ENCODE peak calls at places on chromosomes 1 and 21, in six cellular contexts. One of them, this sample, is unnamed.

GRCh38 chr1:87642581-87643129 is 314.0 kb downstream of the LMO4 start:
- DNase-seq in uterus: no peak
- DNase-seq in sciatic nerve: no peak
- DNase-seq in activated CD4-positive, alpha-beta T cell treated with anti-CD3 and anti-CD28 coated beads for 24 hours: no peak
- DNase-seq in body of pancreas: no peak
- DNase-seq in mucosa of gallbladder: no peak
- DNase-seq in this sample: no peak

GRCh38 chr1:4071675-4072074 is 171.6 kb upstream of the C1orf174 start:
- DNase-seq in uterus: no peak
- DNase-seq in sciatic nerve: no peak
- DNase-seq in activated CD4-positive, alpha-beta T cell treated with anti-CD3 and anti-CD28 coated beads for 24 hours: no peak
- DNase-seq in body of pancreas: peak
- DNase-seq in mucosa of gallbladder: no peak
- DNase-seq in this sample: no peak

GRCh38 chr1:208203127-208203847 is 40.9 kb downstream of the PLXNA2 start:
- DNase-seq in uterus: no peak
- DNase-seq in sciatic nerve: no peak
- DNase-seq in activated CD4-positive, alpha-beta T cell treated with anti-CD3 and anti-CD28 coated beads for 24 hours: no peak
- DNase-seq in body of pancreas: peak
- DNase-seq in mucosa of gallbladder: peak
- DNase-seq in this sample: peak

GRCh38 chr1:23214640-23215039 is 2.7 kb downstream of the HTR1D start:
- DNase-seq in uterus: no peak
- DNase-seq in sciatic nerve: no peak
- DNase-seq in activated CD4-positive, alpha-beta T cell treated with anti-CD3 and anti-CD28 coated beads for 24 hours: no peak
- DNase-seq in body of pancreas: no peak
- DNase-seq in mucosa of gallbladder: no peak
- DNase-seq in this sample: no peak

GRCh38 chr1:98677288-98677687 is 15.8 kb downstream of the SNX7 start:
- DNase-seq in uterus: no peak
- DNase-seq in sciatic nerve: no peak
- DNase-seq in activated CD4-positive, alpha-beta T cell treated with anti-CD3 and anti-CD28 coated beads for 24 hours: no peak
- DNase-seq in body of pancreas: no peak
- DNase-seq in mucosa of gallbladder: no peak
- DNase-seq in this sample: no peak

GRCh38 chr1:241462371-241462770 is 57.2 kb downstream of the FH start:
- DNase-seq in uterus: no peak
- DNase-seq in sciatic nerve: no peak
- DNase-seq in activated CD4-positive, alpha-beta T cell treated with anti-CD3 and anti-CD28 coated beads for 24 hours: no peak
- DNase-seq in body of pancreas: no peak
- DNase-seq in mucosa of gallbladder: no peak
- DNase-seq in this sample: no peak

GRCh38 chr1:157105988-157106812 is 6.6 kb upstream of the ETV3L start:
- DNase-seq in uterus: no peak
- DNase-seq in sciatic nerve: peak
- DNase-seq in activated CD4-positive, alpha-beta T cell treated with anti-CD3 and anti-CD28 coated beads for 24 hours: no peak
- DNase-seq in body of pancreas: peak
- DNase-seq in mucosa of gallbladder: no peak
- DNase-seq in this sample: no peak

GRCh38 chr1:78045850-78046778 is at the start of gene GIPC2:
- DNase-seq in uterus: peak
- DNase-seq in sciatic nerve: no peak
- DNase-seq in activated CD4-positive, alpha-beta T cell treated with anti-CD3 and anti-CD28 coated beads for 24 hours: peak
- DNase-seq in body of pancreas: peak
- DNase-seq in mucosa of gallbladder: no peak
- DNase-seq in this sample: peak

GRCh38 chr1:245645406-245645805 is 490.6 kb downstream of the KIF26B start:
- DNase-seq in uterus: no peak
- DNase-seq in sciatic nerve: no peak
- DNase-seq in activated CD4-positive, alpha-beta T cell treated with anti-CD3 and anti-CD28 coated beads for 24 hours: no peak
- DNase-seq in body of pancreas: no peak
- DNase-seq in mucosa of gallbladder: no peak
- DNase-seq in this sample: no peak

GRCh38 chr1:215845224-215845902 is 278.3 kb downstream of the KCTD3 start:
- DNase-seq in uterus: no peak
- DNase-seq in sciatic nerve: no peak
- DNase-seq in activated CD4-positive, alpha-beta T cell treated with anti-CD3 and anti-CD28 coated beads for 24 hours: no peak
- DNase-seq in body of pancreas: no peak
- DNase-seq in mucosa of gallbladder: no peak
- DNase-seq in this sample: no peak

GRCh38 chr21:34071683-34072082 is 1.7 kb upstream of the MRPS6 start:
- DNase-seq in uterus: no peak
- DNase-seq in sciatic nerve: no peak
- DNase-seq in activated CD4-positive, alpha-beta T cell treated with anti-CD3 and anti-CD28 coated beads for 24 hours: no peak
- DNase-seq in body of pancreas: no peak
- DNase-seq in mucosa of gallbladder: no peak
- DNase-seq in this sample: no peak

GRCh38 chr1:28580706-28581530 is 11.1 kb upstream of the RAB42 start:
- DNase-seq in uterus: no peak
- DNase-seq in sciatic nerve: no peak
- DNase-seq in activated CD4-positive, alpha-beta T cell treated with anti-CD3 and anti-CD28 coated beads for 24 hours: no peak
- DNase-seq in body of pancreas: peak
- DNase-seq in mucosa of gallbladder: peak
- DNase-seq in this sample: no peak

GRCh38 chr1:37267111-37267835 is 207.1 kb upstream of the ZC3H12A start:
- DNase-seq in uterus: no peak
- DNase-seq in sciatic nerve: no peak
- DNase-seq in activated CD4-positive, alpha-beta T cell treated with anti-CD3 and anti-CD28 coated beads for 24 hours: no peak
- DNase-seq in body of pancreas: no peak
- DNase-seq in mucosa of gallbladder: no peak
- DNase-seq in this sample: no peak

GRCh38 chr1:32972814-32973428 is 8.3 kb upstream of the RNF19B start:
- DNase-seq in uterus: peak
- DNase-seq in sciatic nerve: peak
- DNase-seq in activated CD4-positive, alpha-beta T cell treated with anti-CD3 and anti-CD28 coated beads for 24 hours: no peak
- DNase-seq in body of pancreas: peak
- DNase-seq in mucosa of gallbladder: peak
- DNase-seq in this sample: peak

GRCh38 chr1:156407344-156407743 is 38.3 kb downstream of the RHBG start:
- DNase-seq in uterus: no peak
- DNase-seq in sciatic nerve: no peak
- DNase-seq in activated CD4-positive, alpha-beta T cell treated with anti-CD3 and anti-CD28 coated beads for 24 hours: no peak
- DNase-seq in body of pancreas: no peak
- DNase-seq in mucosa of gallbladder: no peak
- DNase-seq in this sample: no peak

GRCh38 chr1:94020764-94021579 is 100.0 kb downstream of the ABCA4 start:
- DNase-seq in uterus: no peak
- DNase-seq in sciatic nerve: no peak
- DNase-seq in activated CD4-positive, alpha-beta T cell treated with anti-CD3 and anti-CD28 coated beads for 24 hours: no peak
- DNase-seq in body of pancreas: no peak
- DNase-seq in mucosa of gallbladder: no peak
- DNase-seq in this sample: no peak

GRCh38 chr1:151294748-151295462 is 12.8 kb downstream of the ZNF687 start:
- DNase-seq in uterus: no peak
- DNase-seq in sciatic nerve: no peak
- DNase-seq in activated CD4-positive, alpha-beta T cell treated with anti-CD3 and anti-CD28 coated beads for 24 hours: no peak
- DNase-seq in body of pancreas: no peak
- DNase-seq in mucosa of gallbladder: no peak
- DNase-seq in this sample: no peak

GRCh38 chr1:50333595-50333974 is 89.7 kb downstream of the DMRTA2 start:
- DNase-seq in uterus: peak
- DNase-seq in sciatic nerve: peak
- DNase-seq in activated CD4-positive, alpha-beta T cell treated with anti-CD3 and anti-CD28 coated beads for 24 hours: peak
- DNase-seq in body of pancreas: peak
- DNase-seq in mucosa of gallbladder: peak
- DNase-seq in this sample: peak

GRCh38 chr1:47323475-47324105 is 9.6 kb upstream of the STIL start:
- DNase-seq in uterus: no peak
- DNase-seq in sciatic nerve: no peak
- DNase-seq in activated CD4-positive, alpha-beta T cell treated with anti-CD3 and anti-CD28 coated beads for 24 hours: no peak
- DNase-seq in body of pancreas: peak
- DNase-seq in mucosa of gallbladder: peak
- DNase-seq in this sample: no peak

GRCh38 chr1:47804127-47804526 is 193.1 kb downstream of the TRABD2B start:
- DNase-seq in uterus: no peak
- DNase-seq in sciatic nerve: no peak
- DNase-seq in activated CD4-positive, alpha-beta T cell treated with anti-CD3 and anti-CD28 coated beads for 24 hours: no peak
- DNase-seq in body of pancreas: no peak
- DNase-seq in mucosa of gallbladder: no peak
- DNase-seq in this sample: no peak

GRCh38 chr1:184615301-184615700 is 139.4 kb downstream of the EDEM3 start:
- DNase-seq in uterus: no peak
- DNase-seq in sciatic nerve: no peak
- DNase-seq in activated CD4-positive, alpha-beta T cell treated with anti-CD3 and anti-CD28 coated beads for 24 hours: no peak
- DNase-seq in body of pancreas: peak
- DNase-seq in mucosa of gallbladder: no peak
- DNase-seq in this sample: no peak

GRCh38 chr1:30548294-30548693 is 175.1 kb downstream of the MATN1 start:
- DNase-seq in uterus: no peak
- DNase-seq in sciatic nerve: no peak
- DNase-seq in activated CD4-positive, alpha-beta T cell treated with anti-CD3 and anti-CD28 coated beads for 24 hours: no peak
- DNase-seq in body of pancreas: no peak
- DNase-seq in mucosa of gallbladder: no peak
- DNase-seq in this sample: no peak

GRCh38 chr1:54952950-54953718 is 27.3 kb upstream of the TMEM61 start:
- DNase-seq in uterus: no peak
- DNase-seq in sciatic nerve: no peak
- DNase-seq in activated CD4-positive, alpha-beta T cell treated with anti-CD3 and anti-CD28 coated beads for 24 hours: no peak
- DNase-seq in body of pancreas: no peak
- DNase-seq in mucosa of gallbladder: peak
- DNase-seq in this sample: no peak

GRCh38 chr1:25797939-25798338 is 2.1 kb upstream of the SELENON start:
- DNase-seq in uterus: no peak
- DNase-seq in sciatic nerve: no peak
- DNase-seq in activated CD4-positive, alpha-beta T cell treated with anti-CD3 and anti-CD28 coated beads for 24 hours: no peak
- DNase-seq in body of pancreas: no peak
- DNase-seq in mucosa of gallbladder: no peak
- DNase-seq in this sample: peak

GRCh38 chr1:167128261-167129227 is 34.7 kb downstream of the STYXL2 start:
- DNase-seq in uterus: no peak
- DNase-seq in sciatic nerve: no peak
- DNase-seq in activated CD4-positive, alpha-beta T cell treated with anti-CD3 and anti-CD28 coated beads for 24 hours: no peak
- DNase-seq in body of pancreas: no peak
- DNase-seq in mucosa of gallbladder: no peak
- DNase-seq in this sample: no peak

GRCh38 chr1:21703318-21703963 is 34.3 kb upstream of the RAP1GAP start:
- DNase-seq in uterus: no peak
- DNase-seq in sciatic nerve: no peak
- DNase-seq in activated CD4-positive, alpha-beta T cell treated with anti-CD3 and anti-CD28 coated beads for 24 hours: no peak
- DNase-seq in body of pancreas: no peak
- DNase-seq in mucosa of gallbladder: no peak
- DNase-seq in this sample: no peak